ENCODE peak calls at places on chromosomes 7 and 10, in seven cellular contexts. I is H9, T is neuronal stem cell, J is H1, Z is mesendoderm, B is mesenchymal stem cell, X is trophoblast cell. C is an unnamed sample.

GRCh38 chr10:125159486-125159931 is 854 bp downstream of the CTBP2 start:
- DNase-seq in T (no peak), Z (no peak), B (peak), I (no peak), J (no peak), X (no peak), C (no peak)

GRCh38 chr7:50798126-50798525 is 15.4 kb upstream of the GRB10 start:
- DNase-seq in B (no peak), Z (no peak), X (no peak), J (no peak), T (no peak), I (no peak), C (no peak)

GRCh38 chr10:117454502-117454901 is 79.3 kb upstream of the PDZD8 start:
- DNase-seq in I (no peak), T (no peak), B (peak), X (no peak), J (no peak), Z (no peak), C (no peak)

GRCh38 chr7:20596653-20597052 is 18.8 kb upstream of the ABCB5 start:
- DNase-seq in B (peak), T (no peak), Z (no peak), X (no peak), I (no peak), J (no peak), C (peak)

GRCh38 chr10:93006435-93007039 is 54.1 kb upstream of the CYP26C1 start:
- DNase-seq in X (no peak), B (peak), Z (peak), T (peak), J (no peak), I (no peak), C (peak)

GRCh38 chr10:89342219-89342966 is 14.6 kb downstream of the IFIT3 start:
- DNase-seq in Z (no peak), J (no peak), X (no peak), I (no peak), T (no peak), B (no peak), C (peak)

GRCh38 chr10:106609867-106610266 is 554.6 kb downstream of the SORCS1 start:
- DNase-seq in I (peak), X (no peak), J (no peak), Z (peak), T (no peak), B (no peak), C (no peak)

GRCh38 chr7:51263631-51264484 is 52.8 kb downstream of the COBL start:
- DNase-seq in X (peak), T (no peak), I (no peak), B (no peak), Z (no peak), J (no peak), C (no peak)

GRCh38 chr10:75136346-75136745 is 24.9 kb downstream of the SAMD8 start:
- DNase-seq in T (no peak), I (no peak), Z (peak), X (no peak), B (no peak), J (no peak), C (no peak)

GRCh38 chr10:112981553-112981952 is 31.5 kb downstream of the TCF7L2 start:
- DNase-seq in I (no peak), B (peak), Z (no peak), X (no peak), J (no peak), T (no peak), C (no peak)

GRCh38 chr10:126262971-126263370 is 125.3 kb downstream of the ADAM12 start:
- DNase-seq in Z (no peak), I (no peak), X (no peak), J (no peak), B (no peak), T (no peak), C (no peak)

GRCh38 chr10:27512548-27512947 is 8.4 kb downstream of the RAB18 start:
- DNase-seq in I (no peak), T (no peak), Z (no peak), X (no peak), B (no peak), J (no peak), C (peak)

GRCh38 chr10:90424730-90425129 is 433.1 kb downstream of the HTR7 start:
- DNase-seq in X (no peak), J (no peak), Z (no peak), B (no peak), T (no peak), I (no peak), C (peak)

GRCh38 chr7:66157060-66157459 is 42.4 kb downstream of the CRCP start:
- DNase-seq in T (no peak), J (no peak), X (no peak), I (no peak), Z (no peak), B (no peak), C (no peak)

GRCh38 chr10:87585565-87586514 is 73.8 kb upstream of the PAPSS2 start:
- DNase-seq in B (peak), J (no peak), X (peak), I (no peak), Z (no peak), T (no peak), C (peak)

GRCh38 chr7:133275441-133276105 is 22.7 kb downstream of the EXOC4 start:
- DNase-seq in T (no peak), B (no peak), I (no peak), J (no peak), Z (no peak), X (no peak), C (no peak)

GRCh38 chr10:125967533-125967932 is 71.2 kb downstream of the FANK1 start:
- DNase-seq in X (no peak), J (no peak), I (no peak), B (no peak), T (no peak), Z (no peak), C (no peak)

DNA sequence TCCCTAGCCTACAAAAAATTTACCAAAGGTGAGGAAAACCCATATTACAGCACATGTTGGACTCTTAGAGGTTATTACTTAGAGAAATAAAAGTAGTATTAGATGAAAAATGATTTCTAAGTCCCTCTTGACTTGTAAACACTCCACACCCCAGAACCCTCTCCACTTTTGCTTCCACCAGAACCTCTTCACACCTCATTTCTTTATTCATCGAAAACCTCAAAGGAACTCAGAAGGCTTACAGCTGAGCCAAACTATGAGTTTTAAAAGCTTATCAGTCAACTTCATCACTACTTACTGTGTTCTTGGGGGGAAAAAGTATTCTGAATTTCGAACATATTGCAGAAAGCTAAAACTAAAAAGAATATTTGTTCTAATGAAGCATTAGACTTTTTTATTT is 547.8 kb upstream of the STEAP1 start:
- DNase-seq in X (no peak), B (no peak), Z (no peak), I (no peak), J (no peak), T (no peak), C (no peak)
- H4K8ac ChIP-seq in X (no peak), B (no peak), Z (no peak), I (no peak), J (no peak), T (no peak), C (no peak)

GRCh38 chr10:132574288-132574687 is 36.7 kb downstream of the INPP5A start:
- DNase-seq in Z (no peak), X (no peak), I (no peak), J (no peak), B (no peak), T (no peak), C (no peak)
- H4K8ac ChIP-seq in Z (no peak), X (peak), I (no peak), J (no peak), B (no peak), T (no peak), C (no peak)

DNA sequence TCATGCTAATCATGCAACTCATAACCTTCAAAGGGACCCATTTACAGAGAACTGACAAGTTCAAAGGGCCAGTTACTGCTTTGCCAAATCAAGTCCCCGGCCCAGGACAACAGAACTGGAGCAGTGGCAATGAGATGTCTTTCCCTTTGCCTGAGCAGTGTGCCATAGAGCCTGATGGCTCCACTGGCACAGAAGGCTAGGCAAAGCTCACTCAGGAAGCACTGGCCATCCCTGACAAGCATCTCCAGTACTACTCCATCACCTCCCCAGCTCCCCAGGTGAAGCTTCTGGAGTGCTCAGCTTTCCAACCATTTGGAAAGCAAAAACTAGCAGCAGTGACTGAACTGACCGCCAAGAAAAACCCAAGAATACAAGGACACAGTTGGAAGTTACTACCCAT is 108.3 kb downstream of the SGMS1 start:
- DNase-seq in J (no peak), T (no peak), I (no peak), Z (no peak), X (no peak), B (no peak), C (no peak)
- H4K8ac ChIP-seq in J (no peak), T (no peak), I (no peak), Z (peak), X (no peak), B (no peak), C (no peak)

DNA sequence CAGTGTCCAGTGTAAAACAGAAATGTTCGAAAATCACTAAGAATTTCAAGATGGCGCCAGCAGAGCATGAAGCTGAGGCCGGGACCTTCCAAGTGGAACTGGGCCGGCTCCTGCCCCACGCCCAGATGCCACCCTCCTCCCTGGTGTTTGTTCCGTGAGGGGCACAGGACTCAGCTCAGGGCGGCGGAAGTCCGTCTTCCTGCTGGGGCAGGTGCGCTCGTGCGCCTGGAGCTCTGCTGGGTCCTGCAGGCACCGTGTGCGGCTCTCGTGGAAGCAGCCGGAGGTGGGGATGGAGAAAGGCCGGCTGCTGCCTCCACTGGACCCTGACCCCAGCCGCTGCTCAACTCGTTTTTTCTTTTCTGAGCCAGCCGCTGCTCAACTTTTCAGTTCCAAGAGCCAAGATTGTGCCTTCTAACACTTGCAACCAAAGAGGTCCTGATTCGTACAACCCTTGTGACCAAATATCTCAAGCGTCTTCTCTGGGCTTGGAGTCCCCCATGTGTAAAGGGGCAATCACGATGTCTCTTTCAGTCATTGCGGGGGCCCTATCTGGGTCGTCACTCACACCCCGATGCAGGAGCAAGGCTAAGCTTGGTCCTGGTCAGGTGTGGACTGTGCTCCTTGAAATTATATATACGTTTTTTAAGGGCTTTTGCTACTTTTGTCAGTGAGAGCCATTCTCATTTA is 334.4 kb downstream of the ADARB2 start:
- DNase-seq in J (no peak), B (no peak), Z (no peak), T (no peak), I (no peak), X (no peak), C (no peak)
- H4K8ac ChIP-seq in J (no peak), B (no peak), Z (no peak), T (no peak), I (no peak), X (no peak), C (no peak)

GRCh38 chr7:135616136-135616535 is 46.2 kb upstream of the STMP1 start:
- DNase-seq in B (no peak), Z (no peak), T (no peak), J (no peak), X (no peak), I (no peak), C (peak)
- H4K8ac ChIP-seq in B (no peak), Z (no peak), T (no peak), J (no peak), X (no peak), I (no peak), C (no peak)

GRCh38 chr7:13028731-13029099 is 341.3 kb downstream of the ARL4A start:
- DNase-seq in J (no peak), X (no peak), I (no peak), Z (no peak), T (no peak), B (no peak), C (no peak)
- H4K8ac ChIP-seq in J (no peak), X (no peak), I (no peak), Z (no peak), T (no peak), B (no peak), C (no peak)

GRCh38 chr7:16651391-16652254 is 5.6 kb downstream of the BZW2 start:
- DNase-seq in J (no peak), X (no peak), I (no peak), Z (no peak), T (no peak), B (no peak), C (no peak)
- H4K8ac ChIP-seq in J (no peak), X (no peak), I (no peak), Z (no peak), T (no peak), B (no peak), C (peak)

GRCh38 chr7:464712-465461 is 54.8 kb downstream of the PDGFA start:
- DNase-seq in J (no peak), I (no peak), X (peak), T (no peak), Z (no peak), B (peak), C (peak)
- H4K8ac ChIP-seq in J (peak), I (no peak), X (peak), T (no peak), Z (no peak), B (peak), C (no peak)

DNA sequence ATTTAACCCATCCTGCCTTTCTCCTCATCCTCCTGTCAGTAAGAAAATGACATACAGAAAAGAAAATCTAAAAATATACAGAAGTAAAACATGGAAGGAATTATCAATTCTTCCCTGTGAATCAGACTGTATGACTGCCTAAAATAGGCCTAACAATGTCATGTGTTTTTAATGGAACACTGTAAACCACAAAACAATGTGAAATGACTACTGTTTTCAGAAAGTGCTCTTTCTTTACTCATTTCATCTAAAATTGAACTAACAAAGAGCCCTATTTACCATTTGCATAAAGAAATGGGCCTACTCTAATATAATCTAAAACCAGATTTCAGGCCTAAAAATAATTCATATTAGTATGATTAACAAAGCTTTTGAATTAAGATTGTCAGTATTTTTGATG is 35.7 kb downstream of the SEMA3E start:
- DNase-seq in J (no peak), X (no peak), I (no peak), T (no peak), Z (no peak), B (no peak), C (no peak)
- H4K8ac ChIP-seq in J (no peak), X (no peak), I (no peak), T (no peak), Z (no peak), B (no peak), C (no peak)

GRCh38 chr10:35339946-35340345 is 3.6 kb downstream of the CCNY start:
- DNase-seq in I (no peak), Z (no peak), J (no peak), B (peak), T (no peak), X (no peak), C (peak)
- H4K8ac ChIP-seq in I (no peak), Z (no peak), J (no peak), B (no peak), T (no peak), X (no peak), C (no peak)